ENCODE peak calls at places on chromosomes 1 and 21, in seven cellular contexts. One of them, this sample, is unnamed.

GRCh38 chr1:153763365-153764225 is 11.6 kb upstream of the SLC27A3 start:
- DNase-seq in CD4-positive, CD25-positive, alpha-beta regulatory T cell: no peak
- DNase-seq in left ventricle myocardium inferior: no peak
- DNase-seq in cardiac muscle cell: peak; percentile 59
- DNase-seq in transverse colon: no peak
- DNase-seq in A549: no peak
- DNase-seq in cardiac fibroblast: peak; percentile 27
- DNase-seq in this sample: no peak

GRCh38 chr1:231035799-231036198 is 4.3 kb downstream of the FAM89A start:
- DNase-seq in CD4-positive, CD25-positive, alpha-beta regulatory T cell: no peak
- DNase-seq in A549: no peak
- DNase-seq in transverse colon: no peak
- DNase-seq in cardiac muscle cell: no peak
- DNase-seq in cardiac fibroblast: no peak
- DNase-seq in left ventricle myocardium inferior: no peak
- DNase-seq in this sample: no peak

GRCh38 chr1:236994450-236994849 is 9.8 kb downstream of the MT1HL1 start:
- DNase-seq in CD4-positive, CD25-positive, alpha-beta regulatory T cell: no peak
- DNase-seq in left ventricle myocardium inferior: no peak
- DNase-seq in transverse colon: no peak
- DNase-seq in cardiac fibroblast: no peak
- DNase-seq in cardiac muscle cell: no peak
- DNase-seq in A549: no peak
- DNase-seq in this sample: no peak

GRCh38 chr1:6948416-6948815 is 163.2 kb downstream of the CAMTA1 start:
- DNase-seq in cardiac muscle cell: no peak
- DNase-seq in CD4-positive, CD25-positive, alpha-beta regulatory T cell: no peak
- DNase-seq in A549: no peak
- DNase-seq in transverse colon: no peak
- DNase-seq in left ventricle myocardium inferior: no peak
- DNase-seq in cardiac fibroblast: no peak
- DNase-seq in this sample: no peak

GRCh38 chr21:43331962-43332458 is 94.9 kb downstream of the SIK1 start:
- DNase-seq in left ventricle myocardium inferior: no peak
- DNase-seq in cardiac fibroblast: peak; percentile 97
- DNase-seq in transverse colon: no peak
- DNase-seq in CD4-positive, CD25-positive, alpha-beta regulatory T cell: no peak
- DNase-seq in cardiac muscle cell: peak; percentile 93
- DNase-seq in A549: peak; percentile 78
- DNase-seq in this sample: peak; percentile 81

GRCh38 chr1:209860293-209860881 is 32.6 kb downstream of the UTP25 start:
- DNase-seq in CD4-positive, CD25-positive, alpha-beta regulatory T cell: peak; percentile 36
- DNase-seq in left ventricle myocardium inferior: peak; percentile 66
- DNase-seq in cardiac muscle cell: peak; percentile 92
- DNase-seq in cardiac fibroblast: peak; percentile 95
- DNase-seq in transverse colon: peak; percentile 73
- DNase-seq in A549: peak; percentile 81
- DNase-seq in this sample: peak; percentile 46

GRCh38 chr1:209072481-209072880 is 511.0 kb upstream of the CAMK1G start:
- DNase-seq in cardiac muscle cell: no peak
- DNase-seq in A549: no peak
- DNase-seq in left ventricle myocardium inferior: no peak
- DNase-seq in transverse colon: no peak
- DNase-seq in cardiac fibroblast: no peak
- DNase-seq in CD4-positive, CD25-positive, alpha-beta regulatory T cell: no peak
- DNase-seq in this sample: no peak

GRCh38 chr1:9700340-9700739 is 48.8 kb downstream of the PIK3CD start:
- DNase-seq in CD4-positive, CD25-positive, alpha-beta regulatory T cell: no peak
- DNase-seq in cardiac muscle cell: peak; percentile 48
- DNase-seq in A549: peak; percentile 53
- DNase-seq in cardiac fibroblast: peak; percentile 91
- DNase-seq in transverse colon: no peak
- DNase-seq in left ventricle myocardium inferior: no peak
- DNase-seq in this sample: no peak

GRCh38 chr1:65207317-65207716 is 59.3 kb downstream of the AK4 start:
- DNase-seq in cardiac muscle cell: no peak
- DNase-seq in left ventricle myocardium inferior: no peak
- DNase-seq in transverse colon: no peak
- DNase-seq in A549: no peak
- DNase-seq in CD4-positive, CD25-positive, alpha-beta regulatory T cell: no peak
- DNase-seq in cardiac fibroblast: no peak
- DNase-seq in this sample: no peak
- H3K4me3 ChIP-seq in cardiac muscle cell: no peak overlapping the region
- H3K4me3 ChIP-seq in left ventricle myocardium inferior: no peak overlapping the region
- H3K4me3 ChIP-seq in transverse colon: no peak overlapping the region
- H3K4me3 ChIP-seq in A549: no peak overlapping the region
- H3K4me3 ChIP-seq in CD4-positive, CD25-positive, alpha-beta regulatory T cell: no peak overlapping the region
- H3K4me3 ChIP-seq in cardiac fibroblast: no peak overlapping the region
- H3K4me3 ChIP-seq in this sample: no peak overlapping the region

DNA sequence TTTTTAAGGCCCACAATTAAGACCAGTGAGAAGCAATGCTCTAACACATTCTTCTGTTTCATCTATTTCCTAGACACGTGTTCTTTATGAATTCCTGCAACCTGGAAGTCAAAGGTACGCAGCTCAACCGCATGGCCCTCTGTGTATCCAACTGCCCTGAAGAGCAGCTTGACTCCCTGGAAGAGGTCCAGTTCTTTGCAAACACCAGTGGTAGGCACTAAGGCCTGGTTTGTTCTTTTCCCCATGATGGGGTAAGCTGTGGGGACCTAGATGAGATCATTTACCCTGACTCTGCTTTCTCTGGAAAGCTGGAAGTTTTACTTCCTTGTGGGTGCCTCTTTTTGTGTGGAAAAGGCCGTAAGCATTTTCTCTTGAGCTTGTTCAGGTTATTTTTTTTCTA is 7.3 kb downstream of the SLC44A3 start:
- DNase-seq in cardiac muscle cell: no peak
- DNase-seq in CD4-positive, CD25-positive, alpha-beta regulatory T cell: no peak
- DNase-seq in transverse colon: no peak
- DNase-seq in cardiac fibroblast: no peak
- DNase-seq in A549: no peak
- DNase-seq in left ventricle myocardium inferior: no peak
- DNase-seq in this sample: no peak
- H3K4me3 ChIP-seq in cardiac muscle cell: no peak overlapping the region
- H3K4me3 ChIP-seq in CD4-positive, CD25-positive, alpha-beta regulatory T cell: no peak overlapping the region
- H3K4me3 ChIP-seq in transverse colon: no peak overlapping the region
- H3K4me3 ChIP-seq in cardiac fibroblast: no peak overlapping the region
- H3K4me3 ChIP-seq in A549: no peak overlapping the region
- H3K4me3 ChIP-seq in left ventricle myocardium inferior: no peak overlapping the region
- H3K4me3 ChIP-seq in this sample: no peak overlapping the region

DNA sequence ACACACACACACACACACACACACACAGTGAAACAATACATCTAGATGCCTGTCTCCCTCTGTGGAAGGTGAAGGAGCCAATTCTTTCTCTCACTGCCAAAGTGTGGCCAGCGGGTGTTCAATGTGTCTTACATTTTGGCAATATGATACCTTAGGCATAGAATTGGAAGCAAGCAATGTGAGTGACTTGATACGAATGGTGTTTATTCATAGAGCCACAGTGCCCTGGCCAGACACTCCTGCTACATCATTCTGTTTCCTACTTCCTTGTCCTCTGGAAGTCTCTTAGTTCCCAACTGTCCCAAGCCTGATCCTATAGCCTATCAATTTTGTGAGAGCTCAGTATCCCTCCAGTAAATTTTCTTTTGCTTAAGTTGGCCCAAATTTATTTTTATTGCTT is 170.0 kb upstream of the L1TD1 start:
- DNase-seq in CD4-positive, CD25-positive, alpha-beta regulatory T cell: no peak
- DNase-seq in left ventricle myocardium inferior: no peak
- DNase-seq in transverse colon: no peak
- DNase-seq in cardiac muscle cell: no peak
- DNase-seq in A549: no peak
- DNase-seq in cardiac fibroblast: no peak
- DNase-seq in this sample: no peak
- H3K4me3 ChIP-seq in CD4-positive, CD25-positive, alpha-beta regulatory T cell: no peak overlapping the region
- H3K4me3 ChIP-seq in left ventricle myocardium inferior: no peak overlapping the region
- H3K4me3 ChIP-seq in transverse colon: no peak overlapping the region
- H3K4me3 ChIP-seq in cardiac muscle cell: no peak overlapping the region
- H3K4me3 ChIP-seq in A549: no peak overlapping the region
- H3K4me3 ChIP-seq in cardiac fibroblast: no peak overlapping the region
- H3K4me3 ChIP-seq in this sample: no peak overlapping the region

GRCh38 chr1:117653732-117654484 is 48.1 kb downstream of the TENT5C start:
- DNase-seq in transverse colon: no peak
- DNase-seq in A549: no peak
- DNase-seq in cardiac muscle cell: no peak
- DNase-seq in cardiac fibroblast: no peak
- DNase-seq in left ventricle myocardium inferior: no peak
- DNase-seq in CD4-positive, CD25-positive, alpha-beta regulatory T cell: no peak
- DNase-seq in this sample: no peak
- H3K4me3 ChIP-seq in transverse colon: no peak overlapping the region
- H3K4me3 ChIP-seq in A549: no peak overlapping the region
- H3K4me3 ChIP-seq in cardiac muscle cell: no peak overlapping the region
- H3K4me3 ChIP-seq in cardiac fibroblast: no peak overlapping the region
- H3K4me3 ChIP-seq in left ventricle myocardium inferior: no peak overlapping the region
- H3K4me3 ChIP-seq in CD4-positive, CD25-positive, alpha-beta regulatory T cell: peak overlapping the region; percentile 59
- H3K4me3 ChIP-seq in this sample: no peak overlapping the region

GRCh38 chr21:26171310-26172100 is 935 bp upstream of the APP start:
- DNase-seq in cardiac muscle cell: no peak
- DNase-seq in transverse colon: no peak
- DNase-seq in A549: no peak
- DNase-seq in CD4-positive, CD25-positive, alpha-beta regulatory T cell: no peak
- DNase-seq in left ventricle myocardium inferior: no peak
- DNase-seq in cardiac fibroblast: no peak
- DNase-seq in this sample: no peak

GRCh38 chr21:26169611-26170470 is 729 bp downstream of the APP start:
- DNase-seq in cardiac fibroblast: peak; percentile 73
- DNase-seq in CD4-positive, CD25-positive, alpha-beta regulatory T cell: peak; percentile 1
- DNase-seq in cardiac muscle cell: peak; percentile 78
- DNase-seq in A549: peak; percentile 22
- DNase-seq in left ventricle myocardium inferior: peak; percentile 69
- DNase-seq in transverse colon: peak; percentile 64
- DNase-seq in this sample: no peak

GRCh38 chr21:26167593-26167992 is 3.0 kb downstream of the APP start:
- DNase-seq in cardiac muscle cell: no peak
- DNase-seq in left ventricle myocardium inferior: no peak
- DNase-seq in A549: no peak
- DNase-seq in transverse colon: no peak
- DNase-seq in cardiac fibroblast: no peak
- DNase-seq in CD4-positive, CD25-positive, alpha-beta regulatory T cell: no peak
- DNase-seq in this sample: no peak

GRCh38 chr21:26170471-26171309 is at the start of gene APP:
- DNase-seq in CD4-positive, CD25-positive, alpha-beta regulatory T cell: peak; percentile 69
- DNase-seq in transverse colon: peak; percentile 89
- DNase-seq in A549: peak; percentile 61
- DNase-seq in left ventricle myocardium inferior: peak; percentile 89
- DNase-seq in cardiac muscle cell: peak; percentile 84
- DNase-seq in cardiac fibroblast: peak; percentile 72
- DNase-seq in this sample: no peak

DNA sequence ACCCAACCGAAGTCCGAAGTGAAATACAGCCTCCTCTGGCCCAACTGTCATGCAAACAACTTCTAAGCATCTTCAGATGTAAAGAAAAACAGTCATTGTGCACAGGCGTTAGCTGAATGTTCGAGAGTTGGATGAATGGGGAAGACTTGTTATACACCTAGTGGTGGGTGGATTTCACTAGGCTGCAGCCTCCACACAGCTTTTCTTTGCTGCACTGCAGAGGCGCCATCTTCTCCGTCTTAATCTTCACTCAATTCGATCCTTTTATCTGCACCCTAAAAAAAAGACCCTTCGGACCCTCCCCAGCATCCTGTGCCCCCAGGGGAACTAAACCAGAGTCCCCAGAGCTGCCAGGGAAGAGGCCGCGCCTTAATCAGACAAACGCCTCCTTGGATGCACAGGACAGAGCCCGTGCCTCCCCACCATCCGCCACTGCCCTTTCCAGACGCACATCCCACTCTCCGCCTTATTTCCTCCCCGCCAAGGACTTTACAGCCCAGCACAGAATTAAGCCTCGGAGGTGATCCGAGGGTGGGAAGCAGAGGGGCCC is 1.4 kb downstream of the APP start:
- DNase-seq in cardiac muscle cell: peak; percentile 79
- DNase-seq in CD4-positive, CD25-positive, alpha-beta regulatory T cell: no peak
- DNase-seq in left ventricle myocardium inferior: peak; percentile 26
- DNase-seq in cardiac fibroblast: peak; percentile 79
- DNase-seq in A549: peak; percentile 43
- DNase-seq in transverse colon: peak; percentile 49
- DNase-seq in this sample: no peak
- H3K4me3 ChIP-seq in cardiac muscle cell: peak overlapping the region; percentile 67
- H3K4me3 ChIP-seq in CD4-positive, CD25-positive, alpha-beta regulatory T cell: peak overlapping the region; percentile 56
- H3K4me3 ChIP-seq in left ventricle myocardium inferior: peak overlapping the region; percentile 95
- H3K4me3 ChIP-seq in cardiac fibroblast: peak overlapping the region; percentile 93
- H3K4me3 ChIP-seq in A549: peak overlapping the region; percentile 87
- H3K4me3 ChIP-seq in transverse colon: peak overlapping the region; percentile 62
- H3K4me3 ChIP-seq in this sample: peak overlapping the region; percentile 87

DNA sequence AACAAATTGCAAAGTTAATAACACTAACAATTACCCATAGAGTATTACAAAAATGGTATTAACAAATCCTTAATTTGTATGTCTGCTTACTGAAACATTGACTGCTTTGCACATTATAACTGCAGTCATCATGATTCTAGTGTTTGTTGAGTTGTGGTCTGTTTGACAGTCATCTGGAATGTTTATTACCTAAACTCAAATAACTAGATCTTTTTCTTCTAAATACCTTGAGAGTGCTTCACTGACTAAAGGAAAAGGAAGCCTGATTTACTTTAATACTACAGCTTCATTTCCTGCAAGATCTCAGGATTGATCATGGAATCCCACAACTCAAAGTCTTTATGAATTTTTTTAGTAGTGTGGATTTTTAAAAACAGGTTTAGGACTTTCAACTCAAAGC is 70.0 kb downstream of the HMCN1 start:
- DNase-seq in transverse colon: no peak
- DNase-seq in left ventricle myocardium inferior: no peak
- DNase-seq in cardiac muscle cell: no peak
- DNase-seq in CD4-positive, CD25-positive, alpha-beta regulatory T cell: no peak
- DNase-seq in A549: no peak
- DNase-seq in cardiac fibroblast: no peak
- DNase-seq in this sample: no peak
- H3K4me3 ChIP-seq in transverse colon: no peak overlapping the region
- H3K4me3 ChIP-seq in left ventricle myocardium inferior: no peak overlapping the region
- H3K4me3 ChIP-seq in cardiac muscle cell: no peak overlapping the region
- H3K4me3 ChIP-seq in CD4-positive, CD25-positive, alpha-beta regulatory T cell: no peak overlapping the region
- H3K4me3 ChIP-seq in A549: no peak overlapping the region
- H3K4me3 ChIP-seq in cardiac fibroblast: no peak overlapping the region
- H3K4me3 ChIP-seq in this sample: no peak overlapping the region

This sample was measured in AG04449.